ENCODE peak calls at places on chromosomes 11 and 22, in seven cellular contexts. M, D, X, Z, N, B and V are unnamed samples.

GRCh38 chr11:69541501-69542313 is 60.2 kb downstream of the LINC01488 start:
- DNase-seq in N (no peak), Z (no peak), B (no peak), D (no peak), X (no peak), M (peak; percentile 26), V (peak; percentile 58)

GRCh38 chr11:44589301-44589700 is 23.8 kb downstream of the CD82 start:
- DNase-seq in Z (no peak), X (no peak), D (no peak), M (no peak), N (no peak), B (no peak), V (no peak)

GRCh38 chr11:110763249-110764011 is 51.2 kb upstream of the ARHGAP20 start:
- DNase-seq in N (no peak), D (no peak), Z (no peak), M (peak; percentile 74), B (peak; percentile 11), X (no peak), V (no peak)

GRCh38 chr11:119338318-119338890 is 2.3 kb downstream of the C1QTNF5 start:
- DNase-seq in X (peak; percentile 66), M (peak; percentile 79), D (peak; percentile 80), Z (peak; percentile 65), B (peak; percentile 67), N (peak; percentile 50), V (no peak)

GRCh38 chr22:50046019-50046415 is 12.1 kb downstream of the TTLL8 start:
- DNase-seq in D (no peak), B (no peak), M (no peak), X (no peak), Z (no peak), N (no peak), V (no peak)

GRCh38 chr22:26646158-26646557 is 11.2 kb upstream of the MIAT start:
- DNase-seq in D (no peak), B (no peak), N (no peak), Z (no peak), M (no peak), X (no peak), V (no peak)

GRCh38 chr11:21263026-21263425 is 593.6 kb downstream of the NELL1 start:
- DNase-seq in B (no peak), M (no peak), N (no peak), D (no peak), X (no peak), Z (no peak), V (no peak)

GRCh38 chr11:127862406-127862805 is 725.0 kb downstream of the ETS1 start:
- DNase-seq in X (no peak), D (no peak), N (no peak), M (no peak), Z (no peak), B (peak; percentile 3), V (no peak)

GRCh38 chr11:831951-832528 is 712 bp upstream of the CD151 start:
- DNase-seq in M (no peak), D (no peak), Z (no peak), X (no peak), N (no peak), B (no peak), V (no peak)
- H3K4me3 ChIP-seq in M (peak overlapping the region; percentile 81), D (peak overlapping the region; percentile 83), Z (peak overlapping the region; percentile 92), X (peak overlapping the region; percentile 74), N (peak overlapping the region; percentile 54), B (peak overlapping the region; percentile 43), V (peak overlapping the region; percentile 50)

GRCh38 chr22:31917227-31917921 is 27.0 kb upstream of the YWHAH start:
- DNase-seq in N (peak; percentile 57), Z (no peak), X (peak; percentile 46), B (no peak), D (peak; percentile 20), M (no peak), V (no peak)
- TF ChIP-seq CTCF in N (no peak), Z (no peak), X (no peak), B (no peak), D (no peak), M (no peak), V (no peak)

GRCh38 chr11:112235750-112236390 is 9.6 kb downstream of the PTS start:
- DNase-seq in X (no peak), D (no peak), Z (no peak), B (no peak), M (no peak), N (no peak), V (no peak)
- H3K4me3 ChIP-seq in X (no peak overlapping the region), D (no peak overlapping the region), Z (no peak overlapping the region), B (no peak overlapping the region), M (no peak overlapping the region), N (no peak overlapping the region), V (no peak overlapping the region)

GRCh38 chr11:96342131-96342970 is 644 bp downstream of the MAML2 start:
- DNase-seq in X (no peak), Z (no peak), M (no peak), N (no peak), B (no peak), D (no peak), V (no peak)

GRCh38 chr11:96340555-96340885 is 2.5 kb downstream of the MAML2 start:
- DNase-seq in Z (no peak), M (peak; percentile 69), N (no peak), B (no peak), X (no peak), D (no peak), V (no peak)

GRCh38 chr11:96339704-96340554 is 3.1 kb downstream of the MAML2 start:
- DNase-seq in N (no peak), B (no peak), X (no peak), D (no peak), Z (no peak), M (peak; percentile 46), V (no peak)

GRCh38 chr11:96342971-96343711 is at the start of gene MAML2:
- DNase-seq in N (peak; percentile 91), M (peak; percentile 93), D (peak; percentile 93), X (peak; percentile 92), Z (peak; percentile 92), B (peak; percentile 89), V (peak; percentile 82)

DNA sequence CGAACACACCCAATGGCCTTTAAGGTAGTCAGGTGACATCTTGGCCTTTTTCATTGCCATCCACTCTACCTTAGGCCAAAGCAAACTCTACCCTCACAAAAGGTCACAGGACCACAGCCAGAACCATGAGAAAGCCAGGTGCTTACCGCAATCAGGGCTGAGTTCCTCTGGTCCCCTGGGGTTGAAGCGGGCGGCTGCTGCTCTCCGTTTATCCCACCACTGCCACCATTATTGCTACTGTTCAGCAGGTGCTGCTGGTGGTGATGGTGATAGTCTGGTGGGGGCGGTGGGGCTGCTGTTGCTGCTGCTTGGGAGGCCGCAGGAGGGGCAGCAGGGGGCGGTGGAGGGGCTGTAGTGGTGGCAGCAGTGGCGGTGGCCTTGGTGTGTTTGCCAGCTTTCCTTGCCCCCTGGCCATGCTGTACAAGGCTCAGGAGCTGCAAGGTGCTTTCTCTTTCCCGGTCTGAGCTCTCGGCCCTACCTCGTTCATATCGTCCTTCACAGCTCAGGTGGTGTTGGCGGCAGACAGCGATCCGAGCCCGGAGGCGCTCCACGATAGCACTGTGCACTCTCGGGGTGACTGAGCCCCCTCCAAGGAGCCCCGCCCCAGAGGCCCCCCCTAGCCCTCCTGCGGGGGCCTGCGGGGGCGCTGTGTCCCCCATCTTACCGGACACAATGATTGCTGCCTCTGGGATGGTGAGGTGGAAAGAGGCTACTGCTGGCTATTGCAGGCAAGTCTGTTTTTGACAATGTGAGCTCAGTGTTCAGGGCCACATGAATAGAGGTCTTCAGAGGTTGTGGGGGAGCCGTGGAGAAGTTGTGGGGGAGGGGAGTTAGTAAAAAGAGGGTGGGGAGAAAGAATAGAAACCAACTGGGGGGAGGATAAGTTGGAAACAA is 1.5 kb downstream of the MAML2 start:
- DNase-seq in X (peak; percentile 61), D (peak; percentile 53), B (no peak), Z (peak; percentile 43), M (peak; percentile 63), N (peak; percentile 77), V (no peak)
- TF ChIP-seq CTCF in X (peak; percentile 44), D (peak; percentile 53), B (peak; percentile 57), Z (no peak), M (peak; percentile 70), N (peak; percentile 40), V (peak; percentile 29)